ENCODE peak calls at places on chromosomes 7 and 10, in five cellular contexts. D, L, X, Y and U are unnamed samples.

GRCh38 chr7:55100172-55100961 is 81.5 kb downstream of the EGFR start:
- DNase-seq in Y (peak; percentile 92), X (peak; percentile 53), L (peak; percentile 91), D (no peak), U (no peak)

GRCh38 chr10:58818889-58819288 is 306.2 kb downstream of the BICC1 start:
- DNase-seq in L (no peak), D (no peak), X (no peak), Y (no peak), U (no peak)

GRCh38 chr10:117972168-117972822 is 74.4 kb downstream of the RAB11FIP2 start:
- DNase-seq in D (no peak), Y (no peak), L (peak; percentile 36), X (no peak), U (no peak)

GRCh38 chr7:117190746-117191435 is 132.0 kb downstream of the WNT2 start:
- DNase-seq in X (no peak), L (no peak), Y (no peak), D (no peak), U (no peak)

GRCh38 chr7:66542528-66543373 is 85.9 kb upstream of the KCTD7 start:
- DNase-seq in D (no peak), X (peak; percentile 39), Y (no peak), L (no peak), U (no peak)

GRCh38 chr10:99661370-99661749 is 2.1 kb downstream of the ENTPD7 start:
- DNase-seq in Y (no peak), L (no peak), D (no peak), X (peak; percentile 56), U (no peak)

GRCh38 chr7:107938448-107939250 is 47.7 kb downstream of the DLD start:
- DNase-seq in D (no peak), X (no peak), L (peak; percentile 52), Y (peak; percentile 44), U (no peak)

GRCh38 chr10:127832456-127832855 is 60.3 kb downstream of the CLRN3 start:
- DNase-seq in X (no peak), L (no peak), Y (no peak), D (no peak), U (no peak)

GRCh38 chr7:28984631-28985030 is 26.5 kb upstream of the TRIL start:
- DNase-seq in X (peak; percentile 38), D (no peak), Y (peak; percentile 46), L (peak; percentile 74), U (no peak)

GRCh38 chr10:66058594-66058993 is 867.2 kb upstream of the LRRTM3 start:
- DNase-seq in D (no peak), L (no peak), Y (no peak), X (no peak), U (no peak)

GRCh38 chr10:11064832-11065231 is 47.2 kb downstream of the CELF2 start:
- DNase-seq in L (no peak), D (no peak), X (no peak), Y (no peak), U (no peak)

GRCh38 chr10:72322280-72323058 is 32.2 kb downstream of the DNAJB12 start:
- DNase-seq in L (no peak), Y (no peak), D (no peak), X (no peak), U (no peak)

GRCh38 chr10:47022311-47023131 is 111.3 kb downstream of the PTPN20 start:
- DNase-seq in L (no peak), Y (no peak), X (no peak), D (no peak), U (peak; percentile 67)

GRCh38 chr10:74932648-74933047 is 106.2 kb downstream of the KAT6B start:
- DNase-seq in Y (peak; percentile 83), D (no peak), L (peak; percentile 83), X (peak; percentile 63), U (no peak)

GRCh38 chr7:130909881-130910672 is 176.1 kb upstream of the KLF14 start:
- DNase-seq in D (no peak), X (no peak), Y (no peak), L (no peak), U (peak; percentile 22)

GRCh38 chr7:71509381-71509780 is 377.4 kb downstream of the GALNT17 start:
- DNase-seq in X (no peak), Y (no peak), D (no peak), L (no peak), U (no peak)

GRCh38 chr10:4024846-4025245 is 239.8 kb upstream of the KLF6 start:
- DNase-seq in D (no peak), X (no peak), Y (no peak), L (no peak), U (no peak)

GRCh38 chr10:93495654-93496321 is 624 bp upstream of the CEP55 start:
- DNase-seq in D (no peak), X (peak; percentile 29), L (peak; percentile 53), Y (no peak), U (no peak)

GRCh38 chr10:497289-497688 is 192.2 kb downstream of the DIP2C start:
- DNase-seq in X (no peak), Y (no peak), L (no peak), D (no peak), U (no peak)

GRCh38 chr7:149865437-149865836 is 8.3 kb upstream of the ATP6V0E2 start:
- DNase-seq in Y (no peak), X (no peak), D (no peak), L (no peak), U (no peak)

GRCh38 chr7:776992-777520 is 50.0 kb upstream of the PRKAR1B start:
- DNase-seq in X (no peak), D (no peak), Y (no peak), L (no peak), U (no peak)

GRCh38 chr7:142381727-142382409 is 124.0 kb upstream of the PRSS58 start:
- DNase-seq in Y (no peak), L (no peak), X (no peak), D (no peak), U (no peak)

GRCh38 chr10:26857991-26858706 is 2.6 kb downstream of the ABI1 start:
- DNase-seq in L (no peak), Y (no peak), X (no peak), D (peak; percentile 68), U (no peak)

GRCh38 chr10:102135956-102136526 is 3.2 kb downstream of the PPRC1 start:
- DNase-seq in Y (no peak), L (no peak), X (no peak), D (no peak), U (no peak)
- H3K27ac ChIP-seq in Y (peak overlapping the region; percentile 59), L (no peak overlapping the region), X (no peak overlapping the region), D (no peak overlapping the region), U (no peak overlapping the region)

GRCh38 chr7:143896667-143897066 is 5.3 kb downstream of the TCAF1 start:
- DNase-seq in X (no peak), Y (no peak), D (no peak), L (no peak), U (no peak)

GRCh38 chr7:143901360-143901709 is 641 bp downstream of the TCAF1 start:
- DNase-seq in X (peak; percentile 48), D (no peak), L (peak; percentile 44), Y (peak; percentile 47), U (no peak)

GRCh38 chr7:143898810-143899209 is 3.2 kb downstream of the TCAF1 start:
- DNase-seq in X (no peak), L (no peak), D (no peak), Y (no peak), U (no peak)

GRCh38 chr7:143901710-143902587 is at the start of gene TCAF1:
- DNase-seq in X (peak; percentile 97), L (peak; percentile 98), Y (peak; percentile 97), D (peak; percentile 55), U (peak; percentile 96)

DNA sequence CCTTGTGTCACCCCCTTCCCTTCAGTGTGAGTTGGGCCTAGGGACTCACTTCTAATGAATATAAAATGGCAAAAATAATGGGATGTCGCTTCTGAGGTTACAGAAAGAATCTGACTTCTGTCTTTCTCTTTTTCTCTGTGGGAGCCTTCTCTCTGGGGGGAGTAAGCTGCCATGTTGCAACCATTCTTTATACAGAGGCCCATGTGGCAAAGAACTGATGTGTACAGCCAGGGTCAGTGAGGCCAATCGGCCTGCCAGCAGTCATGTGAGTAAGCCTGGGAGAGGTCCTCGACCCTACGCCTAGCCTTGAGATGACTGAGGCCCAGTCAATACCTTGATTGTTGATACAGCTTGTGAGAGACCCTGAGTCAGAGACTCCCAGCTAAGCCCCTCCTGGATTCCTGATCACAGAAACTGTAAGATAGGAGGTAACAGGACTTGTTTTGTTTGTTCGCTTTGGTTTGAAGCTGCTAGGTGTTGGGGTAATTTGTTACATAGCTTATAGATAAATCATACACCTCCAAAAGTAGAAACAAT is 1.7 kb downstream of the TCAF1 start:
- DNase-seq in D (no peak), Y (no peak), L (no peak), X (peak; percentile 64), U (no peak)
- H3K4me3 ChIP-seq in D (peak overlapping the region; percentile 87), Y (peak overlapping the region; percentile 83), L (peak overlapping the region; percentile 92), X (no peak overlapping the region), U (peak overlapping the region; percentile 96)

DNA sequence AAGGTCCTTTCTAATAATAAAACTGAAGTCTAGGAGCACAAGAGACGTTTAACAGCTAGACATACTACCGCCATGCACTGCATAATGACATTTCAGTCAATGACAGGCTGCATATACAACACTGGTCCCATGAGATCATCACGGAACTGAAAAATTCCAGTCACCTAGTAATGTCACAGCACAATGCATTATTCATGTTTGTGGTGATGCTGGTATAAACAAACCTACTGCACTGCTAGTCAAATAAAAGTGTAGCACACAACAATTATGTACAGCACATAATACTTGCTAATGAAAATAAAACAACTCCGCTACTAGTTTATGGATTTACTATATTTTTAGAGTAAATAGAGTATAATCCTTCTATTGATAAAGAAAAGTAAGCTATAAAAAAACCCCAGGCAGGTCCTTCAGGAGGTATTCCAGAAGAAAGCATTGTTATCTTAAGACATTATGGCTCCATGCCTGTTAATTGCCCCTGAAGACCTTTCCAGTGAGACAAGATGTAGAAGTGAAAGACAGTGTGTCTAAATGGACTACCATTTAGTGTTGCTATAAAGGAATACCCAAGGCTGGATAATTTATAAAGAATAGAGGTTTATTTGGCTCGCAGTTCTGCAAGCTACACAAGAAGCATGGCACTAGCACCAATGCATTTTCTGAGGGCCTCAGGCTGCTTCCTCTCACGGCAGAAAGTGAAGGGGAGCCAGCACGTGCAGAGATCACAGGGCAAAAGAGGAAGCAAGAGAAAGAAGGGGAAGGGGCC is 47.1 kb downstream of the HIBADH start:
- DNase-seq in L (no peak), D (no peak), X (no peak), Y (no peak), U (no peak)
- H3K27ac ChIP-seq in L (no peak overlapping the region), D (no peak overlapping the region), X (no peak overlapping the region), Y (no peak overlapping the region), U (no peak overlapping the region)

GRCh38 chr7:7688956-7689355 is 29.5 kb downstream of the RPA3 start:
- DNase-seq in Y (no peak), X (no peak), D (no peak), L (peak; percentile 39), U (no peak)

GRCh38 chr7:7682856-7683255 is 35.6 kb downstream of the RPA3 start:
- DNase-seq in X (no peak), D (no peak), Y (no peak), L (no peak), U (no peak)

GRCh38 chr7:7686806-7687205 is 31.6 kb downstream of the RPA3 start:
- DNase-seq in L (no peak), D (no peak), X (no peak), Y (no peak), U (no peak)

GRCh38 chr7:7687800-7688199 is 30.6 kb downstream of the RPA3 start:
- DNase-seq in L (no peak), D (no peak), X (no peak), Y (no peak), U (no peak)

DNA sequence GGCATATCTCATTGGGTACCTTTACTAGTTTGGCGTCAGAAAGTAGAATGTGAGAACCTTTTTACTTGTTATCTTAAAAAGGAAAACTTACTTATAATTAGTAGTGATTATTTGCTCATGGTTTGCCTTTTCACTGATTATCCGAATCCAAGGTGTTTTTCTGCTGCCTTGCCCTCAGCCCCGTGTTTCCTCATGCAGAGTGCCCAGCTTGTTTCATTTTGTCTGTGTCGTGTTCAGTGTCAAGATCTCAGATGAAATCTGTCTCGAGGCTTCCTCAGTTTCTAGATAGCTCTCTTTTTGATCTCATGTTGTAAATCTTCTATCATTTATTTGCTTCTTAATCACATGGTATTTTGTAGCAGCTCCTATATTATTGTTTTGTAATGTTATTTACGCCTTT is 30.1 kb downstream of the RPA3 start:
- DNase-seq in D (no peak), L (no peak), Y (no peak), X (no peak), U (no peak)
- H3K4me3 ChIP-seq in D (no peak overlapping the region), L (peak overlapping the region; percentile 35), Y (peak overlapping the region; percentile 52), X (no peak overlapping the region), U (no peak overlapping the region)